ENCODE peak calls at places on chromosomes 5 and 9, in nine cellular contexts. One of them, this sample, is unnamed.

GRCh38 chr5:123298335-123299010 is 124.7 kb downstream of the CEP120 start:
- DNase-seq in GM06990: no peak
- DNase-seq in fibroblast of lung: no peak
- DNase-seq in aorta: no peak
- DNase-seq in NT2/D1: no peak
- DNase-seq in transverse colon: no peak
- DNase-seq in heart left ventricle: no peak
- DNase-seq in SJSA1: no peak
- DNase-seq in DND-41: no peak
- DNase-seq in this sample: no peak

GRCh38 chr9:92493741-92494387 is 11.6 kb upstream of the ASPN start:
- DNase-seq in GM06990: no peak
- DNase-seq in fibroblast of lung: no peak
- DNase-seq in aorta: no peak
- DNase-seq in NT2/D1: no peak
- DNase-seq in transverse colon: no peak
- DNase-seq in heart left ventricle: no peak
- DNase-seq in SJSA1: no peak
- DNase-seq in DND-41: no peak
- DNase-seq in this sample: no peak

GRCh38 chr5:92729088-92729487 is 851.9 kb downstream of the NR2F1-AS1 start:
- DNase-seq in GM06990: no peak
- DNase-seq in fibroblast of lung: no peak
- DNase-seq in aorta: no peak
- DNase-seq in NT2/D1: no peak
- DNase-seq in transverse colon: no peak
- DNase-seq in heart left ventricle: no peak
- DNase-seq in SJSA1: no peak
- DNase-seq in DND-41: no peak
- DNase-seq in this sample: no peak

GRCh38 chr5:111063709-111064322 is 7.7 kb upstream of the TSLP start:
- DNase-seq in GM06990: no peak
- DNase-seq in fibroblast of lung: peak; percentile 14
- DNase-seq in aorta: no peak
- DNase-seq in NT2/D1: no peak
- DNase-seq in transverse colon: no peak
- DNase-seq in heart left ventricle: no peak
- DNase-seq in SJSA1: no peak
- DNase-seq in DND-41: no peak
- DNase-seq in this sample: no peak

GRCh38 chr5:134411546-134412266 is at the start of gene CDKN2AIPNL:
- DNase-seq in GM06990: peak; percentile 91
- DNase-seq in fibroblast of lung: peak; percentile 88
- DNase-seq in aorta: peak; percentile 94
- DNase-seq in NT2/D1: peak; percentile 76
- DNase-seq in transverse colon: peak; percentile 94
- DNase-seq in heart left ventricle: peak; percentile 92
- DNase-seq in SJSA1: peak; percentile 94
- DNase-seq in DND-41: peak; percentile 91
- DNase-seq in this sample: peak; percentile 76

GRCh38 chr9:36092509-36093215 is 43.9 kb upstream of the GLIPR2 start:
- DNase-seq in GM06990: peak; percentile 59
- DNase-seq in fibroblast of lung: no peak
- DNase-seq in aorta: no peak
- DNase-seq in NT2/D1: no peak
- DNase-seq in transverse colon: peak; percentile 28
- DNase-seq in heart left ventricle: no peak
- DNase-seq in SJSA1: no peak
- DNase-seq in DND-41: peak; percentile 17
- DNase-seq in this sample: no peak

GRCh38 chr9:106878943-106879916 is 16.3 kb downstream of the ZNF462 start:
- DNase-seq in GM06990: no peak
- DNase-seq in fibroblast of lung: peak; percentile 98
- DNase-seq in aorta: peak; percentile 83
- DNase-seq in NT2/D1: no peak
- DNase-seq in transverse colon: peak; percentile 58
- DNase-seq in heart left ventricle: peak; percentile 81
- DNase-seq in SJSA1: peak; percentile 77
- DNase-seq in DND-41: no peak
- DNase-seq in this sample: no peak

GRCh38 chr5:158174918-158175663 is 316.1 kb upstream of the CLINT1 start:
- DNase-seq in GM06990: no peak
- DNase-seq in fibroblast of lung: peak; percentile 78
- DNase-seq in aorta: peak; percentile 81
- DNase-seq in NT2/D1: peak; percentile 77
- DNase-seq in transverse colon: peak; percentile 77
- DNase-seq in heart left ventricle: peak; percentile 81
- DNase-seq in SJSA1: peak; percentile 80
- DNase-seq in DND-41: peak; percentile 86
- DNase-seq in this sample: peak; percentile 31

GRCh38 chr5:159395202-159395601 is 64.9 kb upstream of the IL12B start:
- DNase-seq in GM06990: no peak
- DNase-seq in fibroblast of lung: no peak
- DNase-seq in aorta: no peak
- DNase-seq in NT2/D1: no peak
- DNase-seq in transverse colon: no peak
- DNase-seq in heart left ventricle: no peak
- DNase-seq in SJSA1: no peak
- DNase-seq in DND-41: no peak
- DNase-seq in this sample: no peak

GRCh38 chr5:6461793-6462650 is 13.4 kb downstream of the UBE2QL1 start:
- DNase-seq in GM06990: no peak
- DNase-seq in fibroblast of lung: no peak
- DNase-seq in aorta: no peak
- DNase-seq in NT2/D1: no peak
- DNase-seq in transverse colon: no peak
- DNase-seq in heart left ventricle: no peak
- DNase-seq in SJSA1: peak; percentile 41
- DNase-seq in DND-41: no peak
- DNase-seq in this sample: no peak

GRCh38 chr9:83062653-83063527 is at the start of gene RASEF:
- DNase-seq in GM06990: no peak
- DNase-seq in fibroblast of lung: peak; percentile 6
- DNase-seq in aorta: no peak
- DNase-seq in NT2/D1: peak; percentile 40
- DNase-seq in transverse colon: peak; percentile 85
- DNase-seq in heart left ventricle: no peak
- DNase-seq in SJSA1: no peak
- DNase-seq in DND-41: no peak
- DNase-seq in this sample: no peak

GRCh38 chr9:71783120-71783523 is 14.8 kb upstream of the CEMIP2 start:
- DNase-seq in GM06990: peak; percentile 52
- DNase-seq in fibroblast of lung: no peak
- DNase-seq in aorta: peak; percentile 61
- DNase-seq in NT2/D1: no peak
- DNase-seq in transverse colon: peak; percentile 69
- DNase-seq in heart left ventricle: no peak
- DNase-seq in SJSA1: no peak
- DNase-seq in DND-41: peak; percentile 35
- DNase-seq in this sample: peak; percentile 89

GRCh38 chr5:36611520-36612274 is 5.3 kb downstream of the SLC1A3 start:
- DNase-seq in GM06990: no peak
- DNase-seq in fibroblast of lung: no peak
- DNase-seq in aorta: peak; percentile 55
- DNase-seq in NT2/D1: no peak
- DNase-seq in transverse colon: no peak
- DNase-seq in heart left ventricle: peak; percentile 34
- DNase-seq in SJSA1: no peak
- DNase-seq in DND-41: no peak
- DNase-seq in this sample: no peak

GRCh38 chr5:150641826-150642566 is 1.5 kb downstream of the SYNPO start:
- DNase-seq in GM06990: no peak
- DNase-seq in fibroblast of lung: no peak
- DNase-seq in aorta: no peak
- DNase-seq in NT2/D1: no peak
- DNase-seq in transverse colon: no peak
- DNase-seq in heart left ventricle: no peak
- DNase-seq in SJSA1: no peak
- DNase-seq in DND-41: no peak
- DNase-seq in this sample: no peak
- H3K4me3 ChIP-seq in GM06990: no peak overlapping the region
- H3K4me3 ChIP-seq in fibroblast of lung: no peak overlapping the region
- H3K4me3 ChIP-seq in aorta: no peak overlapping the region
- H3K4me3 ChIP-seq in NT2/D1: no peak overlapping the region
- H3K4me3 ChIP-seq in transverse colon: no peak overlapping the region
- H3K4me3 ChIP-seq in heart left ventricle: peak overlapping the region; percentile 58
- H3K4me3 ChIP-seq in SJSA1: peak overlapping the region; percentile 33
- H3K4me3 ChIP-seq in DND-41: no peak overlapping the region
- H3K4me3 ChIP-seq in this sample: no peak overlapping the region

GRCh38 chr5:139829471-139829870 is 33.9 kb downstream of the PSD2 start:
- DNase-seq in GM06990: no peak
- DNase-seq in fibroblast of lung: no peak
- DNase-seq in aorta: no peak
- DNase-seq in NT2/D1: no peak
- DNase-seq in transverse colon: no peak
- DNase-seq in heart left ventricle: no peak
- DNase-seq in SJSA1: no peak
- DNase-seq in DND-41: no peak
- DNase-seq in this sample: no peak
- H3K27me3 ChIP-seq in GM06990: peaks cover 3% of the 10 kb centered on the region
- H3K27me3 ChIP-seq in fibroblast of lung: peaks cover 2% of the 10 kb centered on the region
- H3K27me3 ChIP-seq in aorta: no peaks in the 10 kb centered on the region
- H3K27me3 ChIP-seq in NT2/D1: peaks cover 16% of the 10 kb centered on the region
- H3K27me3 ChIP-seq in transverse colon: peaks cover 3% of the 10 kb centered on the region
- H3K27me3 ChIP-seq in heart left ventricle: no peaks in the 10 kb centered on the region
- H3K27me3 ChIP-seq in SJSA1: peaks cover 51% of the 10 kb centered on the region
- H3K27me3 ChIP-seq in DND-41: peaks cover 3% of the 10 kb centered on the region
- H3K27me3 ChIP-seq in this sample: peaks cover 5% of the 10 kb centered on the region

DNA sequence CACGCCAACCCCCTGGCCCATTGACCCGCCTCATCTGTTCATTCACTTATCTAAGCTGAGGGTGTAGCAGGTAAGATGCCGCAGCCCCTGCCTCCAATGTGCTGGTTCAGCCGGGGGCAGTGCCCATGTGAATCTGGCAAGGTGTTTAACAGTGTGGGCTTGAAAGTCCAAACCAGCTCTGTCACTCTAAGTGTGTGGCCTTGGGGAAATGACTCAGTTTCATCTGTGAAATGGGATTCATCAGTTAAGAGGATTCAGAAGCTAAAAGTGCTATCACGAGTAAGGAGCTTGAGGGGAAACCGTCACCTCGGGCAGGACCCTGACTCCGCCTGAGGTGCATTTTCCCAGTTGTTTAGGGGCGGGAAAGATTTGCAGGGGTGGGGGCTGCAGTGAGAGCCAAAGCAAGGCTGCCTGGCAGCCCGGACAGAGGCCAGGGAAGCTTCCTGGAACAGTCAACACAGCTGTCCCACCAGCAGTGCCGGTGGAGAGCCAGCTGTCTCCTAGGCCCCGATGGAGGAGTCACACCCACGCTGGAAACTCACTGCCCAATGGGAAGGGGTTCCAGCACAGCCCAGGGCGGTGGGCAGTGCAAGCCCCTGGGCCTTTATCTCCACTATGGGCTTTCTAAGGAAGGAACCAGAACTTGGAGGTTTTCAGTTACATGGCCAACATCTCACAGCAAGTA is 9.7 kb upstream of the URM1 start:
- DNase-seq in GM06990: no peak
- DNase-seq in fibroblast of lung: no peak
- DNase-seq in aorta: no peak
- DNase-seq in NT2/D1: no peak
- DNase-seq in transverse colon: no peak
- DNase-seq in heart left ventricle: peak; percentile 18
- DNase-seq in SJSA1: no peak
- DNase-seq in DND-41: no peak
- DNase-seq in this sample: no peak
- H3K4me3 ChIP-seq in GM06990: no peak overlapping the region
- H3K4me3 ChIP-seq in fibroblast of lung: peak overlapping the region; percentile 54
- H3K4me3 ChIP-seq in aorta: no peak overlapping the region
- H3K4me3 ChIP-seq in NT2/D1: no peak overlapping the region
- H3K4me3 ChIP-seq in transverse colon: no peak overlapping the region
- H3K4me3 ChIP-seq in heart left ventricle: peak overlapping the region; percentile 61
- H3K4me3 ChIP-seq in SJSA1: no peak overlapping the region
- H3K4me3 ChIP-seq in DND-41: no peak overlapping the region
- H3K4me3 ChIP-seq in this sample: no peak overlapping the region

GRCh38 chr9:69380811-69381210 is 55.8 kb downstream of the ENTREP1 start:
- DNase-seq in GM06990: no peak
- DNase-seq in fibroblast of lung: no peak
- DNase-seq in aorta: no peak
- DNase-seq in NT2/D1: no peak
- DNase-seq in transverse colon: no peak
- DNase-seq in heart left ventricle: no peak
- DNase-seq in SJSA1: no peak
- DNase-seq in DND-41: no peak
- DNase-seq in this sample: no peak

GRCh38 chr9:69388596-69388995 is 63.6 kb downstream of the ENTREP1 start:
- DNase-seq in GM06990: no peak
- DNase-seq in fibroblast of lung: no peak
- DNase-seq in aorta: no peak
- DNase-seq in NT2/D1: no peak
- DNase-seq in transverse colon: no peak
- DNase-seq in heart left ventricle: no peak
- DNase-seq in SJSA1: no peak
- DNase-seq in DND-41: no peak
- DNase-seq in this sample: no peak

GRCh38 chr9:69389437-69389995 is 64.5 kb downstream of the ENTREP1 start:
- DNase-seq in GM06990: no peak
- DNase-seq in fibroblast of lung: no peak
- DNase-seq in aorta: no peak
- DNase-seq in NT2/D1: no peak
- DNase-seq in transverse colon: no peak
- DNase-seq in heart left ventricle: no peak
- DNase-seq in SJSA1: no peak
- DNase-seq in DND-41: no peak
- DNase-seq in this sample: no peak

GRCh38 chr9:69386651-69387050 is 61.6 kb downstream of the ENTREP1 start:
- DNase-seq in GM06990: no peak
- DNase-seq in fibroblast of lung: no peak
- DNase-seq in aorta: no peak
- DNase-seq in NT2/D1: no peak
- DNase-seq in transverse colon: no peak
- DNase-seq in heart left ventricle: no peak
- DNase-seq in SJSA1: no peak
- DNase-seq in DND-41: no peak
- DNase-seq in this sample: no peak

GRCh38 chr9:69385474-69386091 is 60.6 kb downstream of the ENTREP1 start:
- DNase-seq in GM06990: no peak
- DNase-seq in fibroblast of lung: no peak
- DNase-seq in aorta: no peak
- DNase-seq in NT2/D1: no peak
- DNase-seq in transverse colon: no peak
- DNase-seq in heart left ventricle: no peak
- DNase-seq in SJSA1: no peak
- DNase-seq in DND-41: no peak
- DNase-seq in this sample: no peak
- H3K27me3 ChIP-seq in GM06990: no peaks in the 10 kb centered on the region
- H3K27me3 ChIP-seq in fibroblast of lung: no peaks in the 10 kb centered on the region
- H3K27me3 ChIP-seq in aorta: no peaks in the 10 kb centered on the region
- H3K27me3 ChIP-seq in NT2/D1: no peaks in the 10 kb centered on the region
- H3K27me3 ChIP-seq in transverse colon: no peaks in the 10 kb centered on the region
- H3K27me3 ChIP-seq in heart left ventricle: no peaks in the 10 kb centered on the region
- H3K27me3 ChIP-seq in SJSA1: no peaks in the 10 kb centered on the region
- H3K27me3 ChIP-seq in DND-41: no peaks in the 10 kb centered on the region
- H3K27me3 ChIP-seq in this sample: no peaks in the 10 kb centered on the region